ENCODE peak calls at places on chromosome 1, in four cellular contexts. One of them, this sample, is unnamed.

GRCh38 chr1:212595787-212596714 is 12.5 kb upstream of the ATF3 start:
- DNase-seq in K562: peak; percentile 69
- DNase-seq in GM12878: peak; percentile 90
- DNase-seq in H1: no peak
- DNase-seq in this sample: no peak

GRCh38 chr1:25447547-25447946 is 16.9 kb downstream of the MACO1 start:
- DNase-seq in GM12878: peak; percentile 79
- DNase-seq in H1: no peak
- DNase-seq in K562: no peak
- DNase-seq in this sample: no peak

GRCh38 chr1:151935154-151935553 is 25.8 kb upstream of the THEM4 start:
- DNase-seq in GM12878: no peak
- DNase-seq in K562: no peak
- DNase-seq in H1: no peak
- DNase-seq in this sample: no peak

GRCh38 chr1:47812848-47813508 is 184.2 kb downstream of the TRABD2B start:
- DNase-seq in H1: no peak
- DNase-seq in GM12878: no peak
- DNase-seq in K562: no peak
- DNase-seq in this sample: no peak

GRCh38 chr1:236451796-236452373 is 57.8 kb downstream of the EDARADD start:
- DNase-seq in H1: peak; percentile 77
- DNase-seq in K562: peak; percentile 76
- DNase-seq in GM12878: no peak
- DNase-seq in this sample: peak; percentile 40

GRCh38 chr1:239831577-239832355 is 259.9 kb upstream of the FMN2 start:
- DNase-seq in GM12878: no peak
- DNase-seq in H1: no peak
- DNase-seq in K562: no peak
- DNase-seq in this sample: peak; percentile 68

GRCh38 chr1:183124259-183124658 is 61.8 kb upstream of the LAMC2 start:
- DNase-seq in H1: no peak
- DNase-seq in K562: no peak
- DNase-seq in GM12878: no peak
- DNase-seq in this sample: peak; percentile 7

GRCh38 chr1:67558449-67559193 is 126.4 kb upstream of the GADD45A start:
- DNase-seq in H1: no peak
- DNase-seq in GM12878: no peak
- DNase-seq in K562: peak; percentile 67
- DNase-seq in this sample: no peak

DNA sequence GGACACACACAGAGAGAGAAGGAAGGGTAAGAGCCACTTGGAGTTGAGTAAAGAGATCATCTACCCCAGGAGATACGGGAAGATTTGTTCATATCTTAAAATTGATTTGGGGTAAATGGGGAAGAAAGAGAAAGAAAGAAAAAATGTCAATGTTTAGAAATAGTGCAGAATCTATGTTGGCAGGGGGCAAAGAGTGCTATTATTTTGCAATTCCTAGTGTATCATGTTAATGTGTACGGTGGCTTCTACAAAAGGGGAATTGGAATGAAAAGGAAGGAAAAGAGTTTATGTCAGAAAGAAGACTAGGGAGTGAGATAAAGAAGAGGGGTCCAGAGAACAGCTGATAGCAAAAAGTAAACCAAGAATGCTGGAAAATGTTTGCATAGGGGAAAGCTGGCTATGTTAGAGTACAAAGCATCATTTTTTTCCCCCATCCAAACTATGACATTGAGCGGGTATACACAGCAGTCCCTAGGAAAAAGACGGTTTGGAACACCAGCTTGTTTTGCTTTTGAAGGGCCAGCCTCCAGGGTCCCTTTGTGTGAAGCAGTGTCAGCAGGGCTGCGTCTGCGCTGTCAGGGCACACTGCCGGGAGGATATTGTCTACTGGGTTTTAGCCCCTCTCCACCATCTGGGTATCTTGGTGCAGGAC is 10.8 kb downstream of the LRRC8D start:
- DNase-seq in GM12878: no peak
- DNase-seq in H1: no peak
- DNase-seq in K562: no peak
- DNase-seq in this sample: no peak
- TF ChIP-seq TAF1 in GM12878: no peak
- TF ChIP-seq TAF1 in H1: no peak
- TF ChIP-seq TAF1 in K562: no peak
- TF ChIP-seq TAF1 in this sample: no peak

GRCh38 chr1:41672173-41672572 is 187.7 kb upstream of the EDN2 start:
- DNase-seq in H1: no peak
- DNase-seq in GM12878: no peak
- DNase-seq in K562: peak; percentile 9
- DNase-seq in this sample: no peak
- H3K4me1 ChIP-seq in H1: no peaks in the 10 kb centered on the region
- H3K4me1 ChIP-seq in GM12878: peaks cover 39% of the 10 kb centered on the region
- H3K4me1 ChIP-seq in K562: no peaks in the 10 kb centered on the region
- H3K4me1 ChIP-seq in this sample: peaks cover 6% of the 10 kb centered on the region

DNA sequence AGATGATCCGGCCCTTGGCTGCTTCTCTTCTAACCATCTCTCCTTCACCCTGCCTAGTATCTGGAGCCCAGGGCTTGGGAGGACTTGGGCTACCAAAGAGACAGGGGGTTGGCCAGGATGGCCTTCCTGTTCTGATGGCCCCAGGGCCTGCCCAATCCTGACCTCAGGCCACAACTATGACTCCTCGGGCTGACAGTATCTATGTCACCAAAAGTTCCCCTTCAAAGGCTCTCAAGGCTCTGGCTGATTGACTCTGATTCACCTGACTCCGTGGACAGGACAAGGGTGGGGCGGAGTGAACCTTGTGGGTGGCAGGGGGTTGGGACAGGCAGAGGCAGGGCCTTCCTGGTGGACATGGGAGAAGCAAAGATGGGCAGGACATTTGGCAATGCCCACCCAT is 12.7 kb downstream of the MEF2D start:
- DNase-seq in H1: no peak
- DNase-seq in GM12878: no peak
- DNase-seq in K562: no peak
- DNase-seq in this sample: no peak
- TF ChIP-seq TAF1 in H1: no peak
- TF ChIP-seq TAF1 in GM12878: no peak
- TF ChIP-seq TAF1 in K562: no peak
- TF ChIP-seq TAF1 in this sample: no peak

GRCh38 chr1:154603317-154603716 is 4.7 kb downstream of the ADAR start:
- DNase-seq in H1: no peak
- DNase-seq in GM12878: no peak
- DNase-seq in K562: no peak
- DNase-seq in this sample: no peak
- H3K4me1 ChIP-seq in H1: peaks cover 7% of the 10 kb centered on the region
- H3K4me1 ChIP-seq in GM12878: peaks cover 29% of the 10 kb centered on the region
- H3K4me1 ChIP-seq in K562: peaks cover 4% of the 10 kb centered on the region
- H3K4me1 ChIP-seq in this sample: peaks cover 5% of the 10 kb centered on the region

GRCh38 chr1:88917321-88918025 is 26.1 kb upstream of the GTF2B start:
- DNase-seq in H1: no peak
- DNase-seq in K562: peak; percentile 4
- DNase-seq in GM12878: no peak
- DNase-seq in this sample: no peak
- TF ChIP-seq TAF1 in H1: no peak
- TF ChIP-seq TAF1 in K562: no peak
- TF ChIP-seq TAF1 in GM12878: no peak
- TF ChIP-seq TAF1 in this sample: no peak

DNA sequence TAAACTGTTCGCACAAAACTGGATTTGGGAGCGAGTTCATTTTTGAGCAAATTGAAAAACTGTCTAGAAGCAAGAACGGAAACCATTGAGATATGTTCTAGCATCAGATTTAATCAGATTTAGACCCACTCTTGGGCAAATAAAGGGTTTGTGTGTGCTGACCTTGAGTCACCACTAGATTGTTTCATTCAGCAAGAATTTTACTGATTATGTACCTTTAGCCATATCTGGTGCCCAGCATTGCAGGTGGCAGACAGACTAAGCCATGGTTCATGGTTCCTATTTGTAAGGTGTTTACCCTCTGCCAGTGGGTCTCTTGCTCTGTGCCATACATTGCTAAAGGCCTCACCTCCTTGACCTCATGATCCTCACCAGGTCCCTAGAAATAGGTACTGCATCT is 1.4 kb downstream of the NUDC start:
- DNase-seq in GM12878: no peak
- DNase-seq in H1: no peak
- DNase-seq in K562: no peak
- DNase-seq in this sample: no peak
- H3K4me1 ChIP-seq in GM12878: peaks cover 5% of the 10 kb centered on the region
- H3K4me1 ChIP-seq in H1: peaks cover 6% of the 10 kb centered on the region
- H3K4me1 ChIP-seq in K562: peaks cover 18% of the 10 kb centered on the region
- H3K4me1 ChIP-seq in this sample: peaks cover 13% of the 10 kb centered on the region

DNA sequence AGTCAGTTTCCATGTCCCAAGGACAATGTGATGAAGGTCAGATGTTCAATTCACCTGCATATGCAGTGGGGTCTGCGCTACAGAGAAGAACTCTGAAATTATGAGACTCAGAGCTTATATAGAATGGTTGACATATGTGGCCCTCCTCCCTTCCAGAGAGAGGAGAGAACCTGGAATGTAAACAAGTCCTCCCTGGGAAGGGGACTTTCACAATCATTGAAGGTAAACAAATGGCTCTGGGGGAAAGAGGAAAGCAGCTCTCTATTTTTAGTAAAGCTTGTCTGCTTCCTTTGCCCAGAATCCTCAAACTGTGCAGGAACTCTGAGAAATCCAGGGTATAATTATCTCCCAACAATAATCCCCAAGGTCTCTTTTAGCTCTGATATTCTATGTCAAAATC is 9.8 kb downstream of the OVGP1 start:
- DNase-seq in H1: no peak
- DNase-seq in GM12878: no peak
- DNase-seq in K562: no peak
- DNase-seq in this sample: no peak
- TF ChIP-seq TAF1 in H1: no peak
- TF ChIP-seq TAF1 in GM12878: no peak
- TF ChIP-seq TAF1 in K562: no peak
- TF ChIP-seq TAF1 in this sample: no peak

GRCh38 chr1:15332952-15333715 is 76.6 kb upstream of the EFHD2 start:
- DNase-seq in GM12878: no peak
- DNase-seq in H1: no peak
- DNase-seq in K562: no peak
- DNase-seq in this sample: no peak
- H3K4me1 ChIP-seq in GM12878: no peaks in the 10 kb centered on the region
- H3K4me1 ChIP-seq in H1: no peaks in the 10 kb centered on the region
- H3K4me1 ChIP-seq in K562: peaks cover 16% of the 10 kb centered on the region
- H3K4me1 ChIP-seq in this sample: peaks cover 11% of the 10 kb centered on the region